ENCODE peak calls at places on chromosomes 6 and 20, in five cellular contexts. P is substantia nigra, W is gastrocnemius medialis, V is HL-60, D is H1. Y is an unnamed sample.

GRCh38 chr6:37141291-37142046 is 28.5 kb upstream of the PIM1 start:
- DNase-seq in P (no peak), W (no peak), V (no peak), D (peak; percentile 89), Y (no peak)

GRCh38 chr6:170456886-170457698 is 96.0 kb downstream of the PSMB1 start:
- DNase-seq in P (no peak), W (no peak), V (no peak), D (no peak), Y (no peak)

GRCh38 chr6:162099685-162100084 is 627.9 kb downstream of the PRKN start:
- DNase-seq in P (no peak), W (no peak), V (peak; percentile 64), D (no peak), Y (no peak)

GRCh38 chr20:55252525-55252924 is 752.8 kb downstream of the CBLN4 start:
- DNase-seq in P (no peak), W (no peak), V (no peak), D (no peak), Y (no peak)

GRCh38 chr6:80004199-80005072 is at the start of gene TTK:
- DNase-seq in P (peak; percentile 82), W (peak; percentile 87), V (peak; percentile 94), D (peak; percentile 75), Y (peak; percentile 89)

GRCh38 chr20:50270569-50270968 is 79.9 kb downstream of the CEBPB start:
- DNase-seq in P (no peak), W (no peak), V (peak; percentile 89), D (no peak), Y (no peak)

GRCh38 chr6:42123379-42124103 is 18.9 kb downstream of the C6orf132 start:
- DNase-seq in P (no peak), W (no peak), V (no peak), D (no peak), Y (no peak)

GRCh38 chr6:132456700-132457143 is 55.4 kb upstream of the MOXD1 start:
- DNase-seq in P (no peak), W (peak; percentile 15), V (peak; percentile 85), D (no peak), Y (no peak)

GRCh38 chr6:129592516-129593232 is 117.3 kb downstream of the ARHGAP18 start:
- DNase-seq in P (no peak), W (no peak), V (no peak), D (no peak), Y (no peak)

GRCh38 chr6:8589941-8590676 is 154.8 kb upstream of the SLC35B3 start:
- DNase-seq in P (no peak), W (no peak), V (no peak), D (no peak), Y (no peak)

GRCh38 chr6:36358235-36358915 is 21.7 kb upstream of the BNIP5 start:
- DNase-seq in P (peak; percentile 31), W (no peak), V (no peak), D (no peak), Y (no peak)

GRCh38 chr6:8236956-8237355 is 134.6 kb upstream of the EEF1E1 start:
- DNase-seq in P (no peak), W (no peak), V (no peak), D (no peak), Y (no peak)

GRCh38 chr6:145752638-145753037 is 17.3 kb upstream of the EPM2A start:
- DNase-seq in P (no peak), W (no peak), V (no peak), D (no peak), Y (no peak)

GRCh38 chr6:169932491-169932890 is 181.1 kb downstream of the ERMARD start:
- DNase-seq in P (no peak), W (no peak), V (no peak), D (no peak), Y (no peak)

GRCh38 chr6:96234476-96234875 is 218.7 kb downstream of the FUT9 start:
- DNase-seq in P (no peak), W (no peak), V (no peak), D (no peak), Y (no peak)

GRCh38 chr6:70686548-70687133 is 19.0 kb downstream of the SMAP1 start:
- DNase-seq in P (no peak), W (no peak), V (no peak), D (no peak), Y (no peak)

GRCh38 chr6:11813585-11813984 is 35.0 kb upstream of the ADTRP start:
- DNase-seq in P (no peak), W (no peak), V (no peak), D (no peak), Y (no peak)

GRCh38 chr20:1847780-1848179 is 47.4 kb upstream of the SIRPA start:
- DNase-seq in P (no peak), W (no peak), V (no peak), D (no peak), Y (no peak)

GRCh38 chr6:163947276-163947675 is 532.8 kb downstream of the QKI start:
- DNase-seq in P (no peak), W (no peak), V (no peak), D (no peak), Y (no peak)

GRCh38 chr6:124223596-124223995 is 419.9 kb downstream of the NKAIN2 start:
- DNase-seq in P (no peak), W (no peak), V (no peak), D (no peak), Y (no peak)

GRCh38 chr20:60727425-60727824 is 524.6 kb upstream of the CDH4 start:
- DNase-seq in P (no peak), W (no peak), V (no peak), D (no peak), Y (no peak)

GRCh38 chr6:38637756-38638155 is 2.0 kb downstream of the BTBD9 start:
- DNase-seq in P (no peak), W (no peak), V (no peak), D (no peak), Y (no peak)

GRCh38 chr6:44120692-44121443 is 6.4 kb downstream of the MRPL14 start:
- DNase-seq in P (no peak), W (no peak), V (no peak), D (no peak), Y (no peak)

GRCh38 chr6:54579011-54579410 is 267.6 kb upstream of the FAM83B start:
- DNase-seq in P (no peak), W (no peak), V (no peak), D (no peak), Y (no peak)

GRCh38 chr6:31053873-31054272 is 43.6 kb downstream of the MUC22 start:
- DNase-seq in P (no peak), W (no peak), V (no peak), D (no peak), Y (no peak)

GRCh38 chr20:20710847-20711315 is 1.6 kb downstream of the RALGAPA2 start:
- DNase-seq in P (no peak), W (peak; percentile 45), V (peak; percentile 93), D (no peak), Y (no peak)

GRCh38 chr20:2521369-2522305 is 12.9 kb upstream of the ZNF343 start:
- DNase-seq in P (no peak), W (no peak), V (peak; percentile 40), D (no peak), Y (no peak)

GRCh38 chr6:112501705-112502104 is 154.6 kb downstream of the RFPL4B start:
- DNase-seq in P (peak; percentile 7), W (no peak), V (no peak), D (no peak), Y (no peak)

GRCh38 chr20:45306431-45306982 is at the start of gene RBPJL:
- DNase-seq in P (no peak), W (no peak), V (no peak), D (no peak), Y (peak; percentile 23)

GRCh38 chr6:149545258-149545753 is 537 bp downstream of the PPIL4 start:
- DNase-seq in P (no peak), W (peak; percentile 27), V (peak; percentile 74), D (no peak), Y (peak; percentile 61)

GRCh38 chr6:47579040-47579439 is 101.5 kb downstream of the CD2AP start:
- DNase-seq in P (no peak), W (no peak), V (no peak), D (no peak), Y (no peak)

GRCh38 chr6:43891072-43891870 is 121.3 kb downstream of the VEGFA start:
- DNase-seq in P (no peak), W (no peak), V (no peak), D (no peak), Y (no peak)

GRCh38 chr6:80144753-80145152 is 38.3 kb downstream of the BCKDHB start:
- DNase-seq in P (no peak), W (no peak), V (no peak), D (no peak), Y (no peak)

GRCh38 chr6:6969761-6970223 is 138.0 kb upstream of the RREB1 start:
- DNase-seq in P (no peak), W (no peak), V (no peak), D (no peak), Y (no peak)

GRCh38 chr6:139114741-139115140 is 20.1 kb upstream of the HECA start:
- DNase-seq in P (no peak), W (no peak), V (no peak), D (no peak), Y (no peak)

GRCh38 chr6:142005044-142005443 is 127.7 kb upstream of the GJE1 start:
- DNase-seq in P (no peak), W (no peak), V (no peak), D (no peak), Y (no peak)

GRCh38 chr20:34311118-34312023 is 8.2 kb upstream of the AHCY start:
- DNase-seq in P (no peak), W (no peak), V (no peak), D (peak; percentile 47), Y (no peak)

GRCh38 chr6:53309059-53309896 is 39.5 kb downstream of the ELOVL5 start:
- DNase-seq in P (no peak), W (no peak), V (no peak), D (no peak), Y (peak; percentile 15)
- H3K27ac ChIP-seq in P (no peak overlapping the region), W (no peak overlapping the region), V (peak overlapping the region; percentile 0), D (no peak overlapping the region), Y (no peak overlapping the region)

DNA sequence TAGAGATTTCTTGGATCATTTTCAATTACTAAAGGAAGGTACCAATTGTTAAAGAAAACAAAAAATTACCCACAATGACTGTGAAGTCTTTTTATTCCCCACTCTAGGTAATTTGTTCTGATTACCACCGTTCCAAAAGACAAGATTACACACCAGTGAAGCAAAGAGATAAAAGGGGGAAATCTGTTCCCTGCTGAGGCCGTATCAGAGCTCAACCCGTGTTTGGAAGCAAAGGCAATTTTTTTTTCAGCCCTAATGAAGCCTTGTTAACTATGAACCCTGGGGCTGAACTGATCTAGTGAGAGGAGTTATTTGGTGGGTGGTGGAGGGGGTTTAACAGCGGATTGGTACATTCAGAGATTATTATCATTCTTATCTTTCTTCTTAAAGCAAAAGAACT is 128.5 kb downstream of the ALDH8A1 start:
- DNase-seq in P (no peak), W (no peak), V (no peak), D (no peak), Y (no peak)
- H3K27ac ChIP-seq in P (no peak overlapping the region), W (no peak overlapping the region), V (no peak overlapping the region), D (no peak overlapping the region), Y (no peak overlapping the region)

GRCh38 chr6:15101130-15101529 is 144.7 kb upstream of the JARID2 start:
- DNase-seq in P (no peak), W (no peak), V (no peak), D (no peak), Y (no peak)
- H3K27ac ChIP-seq in P (no peak overlapping the region), W (no peak overlapping the region), V (no peak overlapping the region), D (no peak overlapping the region), Y (no peak overlapping the region)

GRCh38 chr6:148242180-148242579 is 100.5 kb upstream of the SASH1 start:
- DNase-seq in P (no peak), W (peak; percentile 23), V (no peak), D (no peak), Y (no peak)
- H3K27ac ChIP-seq in P (no peak overlapping the region), W (peak overlapping the region; percentile 39), V (no peak overlapping the region), D (no peak overlapping the region), Y (no peak overlapping the region)

GRCh38 chr20:36498386-36499179 is 42.7 kb upstream of the MYL9 start:
- DNase-seq in P (no peak), W (no peak), V (no peak), D (no peak), Y (no peak)
- H3K27ac ChIP-seq in P (no peak overlapping the region), W (peak overlapping the region; percentile 41), V (no peak overlapping the region), D (no peak overlapping the region), Y (no peak overlapping the region)